ENCODE peak calls at places on chromosomes 16 and 17, in seven cellular contexts. C is substantia nigra; E is stimulated activated naive B cell treated with anti-CD40 and anti-IgM and Interleukin-4, amounts not matched to agents 10 μg/mL and 1 μg/mL and 100 μg/mL, for 72 hours; N is stimulated activated CD8-positive, alpha-beta memory T cell treated with anti-CD3 and anti-CD28 coated beads, Interleukin-15, amount 100 ng/mL, for 24 hours; U is stimulated activated CD4-positive, alpha-beta T cell treated with anti-CD3 and anti-CD28 coated beads, Interleukin-2, amount 100 ng/mL, for 48 hours; L is foreskin fibroblast; T is tibial artery. G is an unnamed sample.

GRCh38 chr17:80363518-80364090 is 51.4 kb upstream of the ENDOV start:
- DNase-seq in T (no peak), U (no peak), C (no peak), N (no peak), L (no peak), E (no peak), G (no peak)

GRCh38 chr16:2531371-2531695 is at the start of gene CEMP1:
- DNase-seq in C (no peak), E (no peak), T (no peak), L (no peak), U (no peak), N (no peak), G (peak)

GRCh38 chr17:46890638-46891037 is 32.3 kb upstream of the GOSR2 start:
- DNase-seq in U (no peak), N (no peak), C (no peak), T (no peak), L (no peak), E (no peak), G (no peak)

GRCh38 chr17:18191071-18191667 is 7.5 kb downstream of the ALKBH5 start:
- DNase-seq in C (no peak), N (no peak), T (no peak), E (no peak), L (no peak), U (no peak), G (no peak)

GRCh38 chr17:3773511-3773910 is 27.5 kb downstream of the ITGAE start:
- DNase-seq in E (no peak), T (no peak), C (no peak), N (no peak), L (peak), U (no peak), G (no peak)

GRCh38 chr17:57948555-57949420 is 6.4 kb downstream of the CUEDC1 start:
- DNase-seq in N (no peak), U (no peak), C (no peak), E (no peak), T (peak), L (peak), G (no peak)

GRCh38 chr16:2212362-2213324 is 2.0 kb upstream of the BRICD5 start:
- DNase-seq in U (no peak), L (no peak), E (no peak), N (no peak), T (no peak), C (no peak), G (no peak)

GRCh38 chr17:57902800-57903759 is 52.1 kb downstream of the CUEDC1 start:
- DNase-seq in T (peak), E (peak), C (no peak), L (peak), U (no peak), N (no peak), G (no peak)

GRCh38 chr17:64037180-64037579 is 16.7 kb upstream of the ICAM2 start:
- DNase-seq in E (no peak), U (no peak), T (no peak), N (no peak), C (no peak), L (no peak), G (no peak)

GRCh38 chr17:31907342-31907975 is 6.0 kb upstream of the UTP6 start:
- DNase-seq in N (no peak), L (peak), E (no peak), T (peak), C (no peak), U (no peak), G (peak)

GRCh38 chr17:9234404-9234945 is 213.2 kb downstream of the NTN1 start:
- DNase-seq in C (no peak), L (no peak), T (no peak), E (no peak), N (no peak), U (no peak), G (no peak)

GRCh38 chr17:21613071-21613429 is 79.3 kb upstream of the KCNJ18 start:
- DNase-seq in L (no peak), C (no peak), N (no peak), U (no peak), T (no peak), E (no peak), G (no peak)

GRCh38 chr16:70696952-70697600 is 11.2 kb upstream of the MTSS2 start:
- DNase-seq in U (no peak), C (no peak), E (no peak), T (peak), L (no peak), N (no peak), G (peak)

GRCh38 chr17:42017866-42018200 is 594 bp upstream of the DNAJC7 start:
- DNase-seq in C (no peak), L (no peak), U (no peak), T (peak), E (no peak), N (no peak), G (no peak)

GRCh38 chr17:72444517-72445054 is 323.8 kb downstream of the SOX9 start:
- DNase-seq in N (no peak), E (no peak), U (no peak), C (no peak), T (no peak), L (no peak), G (no peak)

GRCh38 chr16:48611329-48612137 is 1.6 kb upstream of the N4BP1 start:
- DNase-seq in T (no peak), C (no peak), E (no peak), N (no peak), L (no peak), U (peak), G (peak)

GRCh38 chr16:79466111-79466510 is 134.4 kb downstream of the MAF start:
- DNase-seq in U (no peak), N (no peak), L (no peak), E (no peak), C (no peak), T (no peak), G (no peak)

GRCh38 chr16:57060323-57061083 is 31.9 kb upstream of the CPNE2 start:
- DNase-seq in T (no peak), E (no peak), N (no peak), L (no peak), C (no peak), U (no peak), G (no peak)

GRCh38 chr17:39001703-39002637 is 34.8 kb upstream of the FBXO47 start:
- DNase-seq in N (no peak), U (no peak), L (peak), E (no peak), C (no peak), T (peak), G (no peak)

GRCh38 chr16:67146523-67147357 is 4.1 kb downstream of the B3GNT9 start:
- DNase-seq in L (no peak), T (no peak), N (no peak), E (no peak), U (no peak), C (no peak), G (no peak)

GRCh38 chr17:79414063-79414462 is 196.8 kb downstream of the RBFOX3 start:
- DNase-seq in L (no peak), C (no peak), E (no peak), U (no peak), T (no peak), N (no peak), G (no peak)

GRCh38 chr16:11308493-11309283 is 27.6 kb upstream of the PRM1 start:
- DNase-seq in U (no peak), E (peak), C (no peak), T (no peak), N (no peak), L (no peak), G (no peak)

GRCh38 chr17:37802712-37803416 is 58.0 kb upstream of the HNF1B start:
- DNase-seq in T (peak), N (no peak), C (no peak), U (no peak), E (no peak), L (no peak), G (no peak)

GRCh38 chr16:73125860-73126259 is 77.9 kb upstream of the ZFHX3 start:
- DNase-seq in L (peak), U (no peak), N (no peak), T (no peak), E (no peak), C (no peak), G (no peak)

GRCh38 chr16:58741166-58741565 is 7.0 kb upstream of the GOT2 start:
- DNase-seq in L (no peak), C (no peak), T (no peak), N (no peak), U (no peak), E (no peak), G (no peak)

GRCh38 chr16:1427473-1428461 is 3.1 kb upstream of the PERCC1 start:
- DNase-seq in L (no peak), C (no peak), N (no peak), U (no peak), E (no peak), T (no peak), G (no peak)

GRCh38 chr16:81163671-81164070 is 67.5 kb upstream of the GCSH start:
- DNase-seq in C (no peak), N (no peak), U (no peak), E (no peak), L (no peak), T (no peak), G (no peak)

GRCh38 chr17:63786117-63786516 is 12.1 kb downstream of the DDX42 start:
- DNase-seq in T (no peak), U (no peak), C (no peak), L (no peak), E (no peak), N (no peak), G (no peak)

GRCh38 chr17:44661835-44662234 is 5.6 kb downstream of the MEIOC start:
- DNase-seq in T (no peak), N (no peak), E (no peak), U (no peak), L (no peak), C (no peak), G (no peak)

GRCh38 chr17:80976718-80977117 is 14.9 kb upstream of the CHMP6 start:
- DNase-seq in E (no peak), U (no peak), L (no peak), N (no peak), C (no peak), T (no peak), G (no peak)

GRCh38 chr16:354971-355441 is 2.5 kb upstream of the AXIN1 start:
- DNase-seq in C (no peak), T (no peak), L (no peak), E (no peak), N (no peak), U (no peak), G (no peak)

GRCh38 chr17:28916302-28916934 is 13.5 kb upstream of the DHRS13 start:
- DNase-seq in N (no peak), L (no peak), U (no peak), C (no peak), T (no peak), E (no peak), G (peak)

GRCh38 chr16:2277466-2278271 is 9.7 kb upstream of the RNPS1 start:
- DNase-seq in T (no peak), L (no peak), E (no peak), C (no peak), N (no peak), U (no peak), G (no peak)

GRCh38 chr17:79659376-79659775 is 48.5 kb upstream of the RBFOX3 start:
- DNase-seq in C (no peak), N (no peak), T (no peak), U (no peak), L (no peak), E (no peak), G (no peak)

GRCh38 chr17:9928601-9929341 is 23.7 kb upstream of the RCVRN start:
- DNase-seq in C (no peak), L (peak), N (no peak), E (no peak), T (no peak), U (no peak), G (no peak)

GRCh38 chr17:43330876-43331639 is 67.7 kb upstream of the ARL4D start:
- DNase-seq in E (no peak), N (no peak), U (no peak), L (no peak), T (no peak), C (no peak), G (no peak)

GRCh38 chr17:1447061-1447460 is 9.0 kb downstream of the CRK start:
- DNase-seq in N (no peak), L (no peak), T (no peak), C (no peak), E (no peak), U (no peak), G (no peak)

G was measured in naive thymus-derived CD4-positive, alpha-beta T cell.